ENCODE peak calls at places on chromosomes 1 and 21, in six cellular contexts. I is A549, S is K562, A is GM12878, T is HepG2, E is upper lobe of left lung. G is an unnamed sample.

GRCh38 chr1:108845991-108846390 is 10.9 kb downstream of the AKNAD1 start:
- ATAC-seq in I (no peak), S (peak), A (no peak), T (no peak), E (no peak), G (no peak)

GRCh38 chr1:180611016-180611930 is 20.5 kb upstream of the XPR1 start:
- ATAC-seq in I (no peak), S (peak), A (peak), T (no peak), E (peak), G (peak)

GRCh38 chr1:38152351-38153082 is 105.9 kb upstream of the POU3F1 start:
- ATAC-seq in I (no peak), S (peak), A (peak), T (peak), E (no peak), G (no peak)

GRCh38 chr1:113694910-113695309 is 64.4 kb downstream of the PHTF1 start:
- ATAC-seq in I (no peak), S (no peak), A (no peak), T (no peak), E (no peak), G (no peak)

GRCh38 chr1:116453906-116454305 is 80.9 kb downstream of the ATP1A1 start:
- ATAC-seq in I (no peak), S (peak), A (no peak), T (peak), E (peak), G (no peak)

GRCh38 chr1:201460783-201461182 is 8.2 kb downstream of the PHLDA3 start:
- ATAC-seq in I (no peak), S (no peak), A (no peak), T (no peak), E (no peak), G (no peak)

GRCh38 chr1:23010734-23011449 is 4.8 kb downstream of the TEX46 start:
- ATAC-seq in I (peak), S (no peak), A (no peak), T (no peak), E (peak), G (no peak)

GRCh38 chr1:9182784-9183257 is 51.8 kb upstream of the H6PD start:
- ATAC-seq in I (no peak), S (no peak), A (peak), T (no peak), E (peak), G (no peak)

GRCh38 chr1:117826119-117826518 is 103.3 kb downstream of the GDAP2 start:
- ATAC-seq in I (peak), S (no peak), A (no peak), T (no peak), E (no peak), G (no peak)

GRCh38 chr21:33434770-33435360 is 31.7 kb downstream of the IFNGR2 start:
- ATAC-seq in I (peak), S (peak), A (peak), T (no peak), E (peak), G (peak)

GRCh38 chr1:37006132-37006868 is 28.0 kb downstream of the GRIK3 start:
- ATAC-seq in I (no peak), S (no peak), A (no peak), T (no peak), E (peak), G (no peak)

GRCh38 chr1:76901158-76901767 is 34.0 kb downstream of the ST6GALNAC5 start:
- ATAC-seq in I (peak), S (peak), A (peak), T (peak), E (peak), G (no peak)

GRCh38 chr1:222404710-222405109 is 143.2 kb downstream of the HHIPL2 start:
- ATAC-seq in I (no peak), S (no peak), A (peak), T (no peak), E (no peak), G (no peak)

GRCh38 chr1:221729771-221730170 is 12.1 kb downstream of the DUSP10 start:
- ATAC-seq in I (no peak), S (no peak), A (peak), T (no peak), E (no peak), G (no peak)

GRCh38 chr1:180135535-180135934 is 19.1 kb upstream of the QSOX1 start:
- ATAC-seq in I (no peak), S (no peak), A (no peak), T (no peak), E (no peak), G (no peak)

GRCh38 chr21:26093094-26093493 is 77.5 kb downstream of the APP start:
- ATAC-seq in I (no peak), S (no peak), A (no peak), T (no peak), E (no peak), G (no peak)

GRCh38 chr1:26733982-26734381 is 38.2 kb downstream of the ARID1A start:
- ATAC-seq in I (no peak), S (no peak), A (no peak), T (no peak), E (peak), G (peak)

GRCh38 chr1:112618114-112618720 is 724 bp downstream of the ST7L start:
- ATAC-seq in I (no peak), S (no peak), A (peak), T (peak), E (no peak), G (no peak)

GRCh38 chr1:206506803-206507394 is 432 bp upstream of the RASSF5 start:
- ATAC-seq in I (no peak), S (no peak), A (peak), T (peak), E (peak), G (no peak)

GRCh38 chr1:206507395-206508129 is at the start of gene RASSF5:
- ATAC-seq in I (peak), S (peak), A (peak), T (peak), E (peak), G (peak)

GRCh38 chr1:206504363-206504713 is 3.0 kb upstream of the RASSF5 start:
- ATAC-seq in I (no peak), S (no peak), A (no peak), T (no peak), E (no peak), G (no peak)

GRCh38 chr1:206506405-206506802 is 927 bp upstream of the RASSF5 start:
- ATAC-seq in I (no peak), S (no peak), A (peak), T (no peak), E (no peak), G (no peak)

DNA sequence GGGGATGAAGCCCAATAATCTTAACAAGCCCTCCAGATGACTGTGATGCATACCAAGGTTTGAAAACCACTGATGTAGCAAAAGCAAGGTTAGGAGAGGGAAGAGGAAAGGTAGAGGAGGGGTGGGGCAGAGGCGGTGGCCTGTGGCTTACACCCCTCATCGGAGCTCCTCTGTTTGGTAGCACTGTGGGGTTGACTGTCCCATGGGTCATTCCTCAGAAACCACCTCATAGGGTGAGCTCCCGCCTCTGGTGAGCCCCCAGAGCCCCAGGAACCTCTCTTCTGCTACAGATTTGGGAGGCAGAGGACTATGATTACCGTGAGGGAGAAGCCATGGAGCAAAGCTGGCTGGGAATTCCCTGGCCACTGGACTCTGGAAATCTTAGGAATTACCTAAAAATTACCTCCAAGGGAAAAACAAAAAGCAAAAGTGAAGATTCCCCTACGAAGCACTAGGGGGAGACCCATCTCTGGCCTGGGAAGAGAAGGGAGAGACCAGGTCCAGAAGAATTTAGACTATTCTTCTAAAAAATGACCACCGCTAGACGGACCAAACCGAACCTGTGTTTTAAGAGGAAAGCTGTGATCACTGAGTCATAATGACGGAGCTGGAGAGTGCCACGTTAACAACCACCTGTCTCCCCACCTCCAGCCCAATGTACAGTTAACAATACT is 1.5 kb upstream of the RASSF5 start:
- ATAC-seq in I (peak), S (peak), A (peak), T (peak), E (no peak), G (no peak)
- H3K4me3 ChIP-seq in I (no peak), S (no peak), A (peak), T (no peak), E (no peak), G (no peak)

DNA sequence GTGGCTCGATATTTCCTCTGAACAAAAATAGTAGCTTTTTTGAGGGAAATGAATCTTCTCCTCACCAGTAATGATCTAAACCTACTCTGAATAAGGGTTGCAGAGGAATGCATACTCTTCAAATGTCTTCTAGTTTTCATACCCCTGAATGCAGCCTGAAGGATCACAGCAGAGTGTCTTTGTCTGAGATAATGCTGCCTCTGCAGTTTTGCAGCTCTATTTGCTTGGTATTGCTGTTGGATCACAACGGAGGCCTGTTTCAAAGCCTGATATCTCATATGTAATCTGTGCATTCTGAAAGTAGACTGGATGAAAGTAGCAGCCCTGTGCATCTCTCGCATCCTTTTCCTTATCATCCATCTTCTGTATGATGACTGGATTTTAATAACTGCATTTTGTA is 34.9 kb upstream of the F13B start:
- ATAC-seq in I (no peak), S (no peak), A (no peak), T (no peak), E (no peak), G (no peak)
- TF ChIP-seq POLR2A in I (no peak), S (peak), A (no peak), T (no peak), E (no peak), G (no peak)

GRCh38 chr1:154419620-154420020 is 14.5 kb downstream of the IL6R start:
- ATAC-seq in I (peak), S (no peak), A (no peak), T (peak), E (peak), G (peak)
- TF ChIP-seq EP300 in I (peak), S (no peak), A (no peak), T (peak), E (no peak), G (no peak)

GRCh38 chr1:162298266-162298665 is 78.4 kb downstream of the SPATA46 start:
- ATAC-seq in I (no peak), S (no peak), A (no peak), T (no peak), E (no peak), G (no peak)

GRCh38 chr1:162299018-162299417 is 77.6 kb downstream of the SPATA46 start:
- ATAC-seq in I (no peak), S (no peak), A (no peak), T (no peak), E (no peak), G (no peak)

GRCh38 chr1:162294015-162294414 is 82.6 kb downstream of the SPATA46 start:
- ATAC-seq in I (no peak), S (no peak), A (no peak), T (no peak), E (no peak), G (no peak)

GRCh38 chr1:162300057-162300917 is 76.4 kb downstream of the SPATA46 start:
- ATAC-seq in I (no peak), S (peak), A (no peak), T (no peak), E (no peak), G (no peak)

DNA sequence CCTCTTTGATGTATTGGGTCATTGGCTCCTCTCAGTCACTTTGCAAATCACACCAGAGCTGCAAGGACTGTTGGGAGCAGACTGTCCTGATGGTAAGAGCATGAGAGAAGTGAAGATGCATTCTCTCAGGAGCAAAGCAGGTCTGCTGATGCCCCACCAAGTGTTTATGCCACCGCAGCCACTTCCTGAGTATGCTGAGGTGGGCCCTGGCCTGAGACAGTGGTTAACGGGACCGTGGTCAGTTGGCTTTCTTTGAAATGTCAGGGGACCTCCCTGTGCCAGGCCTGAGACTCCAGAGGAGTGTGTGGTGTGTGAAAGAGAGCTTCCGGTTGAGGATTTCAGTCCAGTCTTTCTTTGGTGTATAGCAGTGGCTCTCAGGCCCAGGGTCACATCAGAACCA is 79.4 kb downstream of the SPATA46 start:
- ATAC-seq in I (no peak), S (no peak), A (peak), T (no peak), E (no peak), G (no peak)
- H3K4me3 ChIP-seq in I (no peak), S (no peak), A (no peak), T (no peak), E (no peak), G (no peak)

G was measured in gastroesophageal sphincter.